ENCODE peak calls at places on chromosomes 4 and X, in six cellular contexts. One of them, this sample, is unnamed.

GRCh38 chr4:185122681-185123345 is 20.3 kb upstream of the SLC25A4 start:
- DNase-seq in posterior cingulate gyrus: no peak
- DNase-seq in K562: no peak
- DNase-seq in WERI-Rb-1: no peak
- DNase-seq in HCT116: no peak
- DNase-seq in type B pancreatic cell: no peak
- DNase-seq in this sample: no peak

GRCh38 chrX:107566603-107567262 is 61.6 kb upstream of the PRPS1 start:
- DNase-seq in WERI-Rb-1: no peak
- DNase-seq in type B pancreatic cell: no peak
- DNase-seq in K562: no peak
- DNase-seq in posterior cingulate gyrus: no peak
- DNase-seq in HCT116: no peak
- DNase-seq in this sample: no peak

GRCh38 chrX:29561417-29561816 is 653.9 kb upstream of the MAGEB2 start:
- DNase-seq in WERI-Rb-1: no peak
- DNase-seq in posterior cingulate gyrus: no peak
- DNase-seq in HCT116: no peak
- DNase-seq in type B pancreatic cell: no peak
- DNase-seq in K562: no peak
- DNase-seq in this sample: no peak

GRCh38 chr4:85968945-85969830 is 390.7 kb downstream of the MAPK10 start:
- DNase-seq in posterior cingulate gyrus: no peak
- DNase-seq in WERI-Rb-1: no peak
- DNase-seq in type B pancreatic cell: no peak
- DNase-seq in K562: no peak
- DNase-seq in HCT116: no peak
- DNase-seq in this sample: peak; percentile 2

GRCh38 chr4:53656421-53656981 is 65.2 kb upstream of the LNX1 start:
- DNase-seq in WERI-Rb-1: no peak
- DNase-seq in posterior cingulate gyrus: no peak
- DNase-seq in K562: no peak
- DNase-seq in type B pancreatic cell: no peak
- DNase-seq in HCT116: no peak
- DNase-seq in this sample: no peak

GRCh38 chrX:572490-573124 is 58.0 kb upstream of the SHOX start:
- DNase-seq in WERI-Rb-1: no peak
- DNase-seq in K562: no peak
- DNase-seq in HCT116: no peak
- DNase-seq in posterior cingulate gyrus: no peak
- DNase-seq in type B pancreatic cell: peak; percentile 37
- DNase-seq in this sample: no peak

GRCh38 chr4:7966281-7967062 is 26.8 kb upstream of the AFAP1 start:
- DNase-seq in K562: no peak
- DNase-seq in type B pancreatic cell: no peak
- DNase-seq in posterior cingulate gyrus: no peak
- DNase-seq in HCT116: no peak
- DNase-seq in WERI-Rb-1: no peak
- DNase-seq in this sample: no peak

GRCh38 chr4:54402880-54403503 is 173.9 kb downstream of the PDGFRA start:
- DNase-seq in WERI-Rb-1: no peak
- DNase-seq in posterior cingulate gyrus: no peak
- DNase-seq in type B pancreatic cell: no peak
- DNase-seq in HCT116: no peak
- DNase-seq in K562: no peak
- DNase-seq in this sample: no peak

GRCh38 chr4:83110222-83110945 is 4.1 kb downstream of the PLAC8 start:
- DNase-seq in K562: peak; percentile 13
- DNase-seq in posterior cingulate gyrus: peak; percentile 43
- DNase-seq in type B pancreatic cell: peak; percentile 87
- DNase-seq in HCT116: peak; percentile 40
- DNase-seq in WERI-Rb-1: peak; percentile 96
- DNase-seq in this sample: no peak

GRCh38 chrX:72495041-72495440 is 77.6 kb downstream of the HDAC8 start:
- DNase-seq in type B pancreatic cell: no peak
- DNase-seq in K562: no peak
- DNase-seq in HCT116: no peak
- DNase-seq in WERI-Rb-1: no peak
- DNase-seq in posterior cingulate gyrus: no peak
- DNase-seq in this sample: no peak

GRCh38 chrX:79266702-79267101 is 100.4 kb downstream of the ITM2A start:
- DNase-seq in WERI-Rb-1: no peak
- DNase-seq in type B pancreatic cell: no peak
- DNase-seq in HCT116: no peak
- DNase-seq in K562: no peak
- DNase-seq in posterior cingulate gyrus: no peak
- DNase-seq in this sample: no peak

GRCh38 chrX:123236868-123237267 is 52.8 kb downstream of the GRIA3 start:
- DNase-seq in WERI-Rb-1: no peak
- DNase-seq in type B pancreatic cell: no peak
- DNase-seq in HCT116: no peak
- DNase-seq in posterior cingulate gyrus: no peak
- DNase-seq in K562: no peak
- DNase-seq in this sample: no peak

GRCh38 chrX:65195621-65196020 is 219.4 kb upstream of the ZC4H2 start:
- DNase-seq in type B pancreatic cell: no peak
- DNase-seq in HCT116: no peak
- DNase-seq in posterior cingulate gyrus: no peak
- DNase-seq in WERI-Rb-1: no peak
- DNase-seq in K562: no peak
- DNase-seq in this sample: no peak

GRCh38 chr4:153318696-153319320 is 25.7 kb upstream of the MND1 start:
- DNase-seq in posterior cingulate gyrus: no peak
- DNase-seq in type B pancreatic cell: no peak
- DNase-seq in WERI-Rb-1: peak; percentile 42
- DNase-seq in HCT116: peak; percentile 39
- DNase-seq in K562: peak; percentile 22
- DNase-seq in this sample: peak; percentile 20

GRCh38 chr4:169345207-169345788 is 74.5 kb upstream of the SH3RF1 start:
- DNase-seq in type B pancreatic cell: no peak
- DNase-seq in K562: no peak
- DNase-seq in HCT116: peak; percentile 40
- DNase-seq in posterior cingulate gyrus: peak; percentile 15
- DNase-seq in WERI-Rb-1: no peak
- DNase-seq in this sample: no peak

GRCh38 chr4:113825272-113825671 is 63.7 kb upstream of the CAMK2D start:
- DNase-seq in WERI-Rb-1: no peak
- DNase-seq in type B pancreatic cell: no peak
- DNase-seq in posterior cingulate gyrus: no peak
- DNase-seq in K562: no peak
- DNase-seq in HCT116: no peak
- DNase-seq in this sample: no peak

GRCh38 chrX:30270639-30271038 is 23.7 kb downstream of the MAGEB1 start:
- DNase-seq in K562: no peak
- DNase-seq in HCT116: no peak
- DNase-seq in posterior cingulate gyrus: no peak
- DNase-seq in type B pancreatic cell: no peak
- DNase-seq in WERI-Rb-1: no peak
- DNase-seq in this sample: no peak

GRCh38 chr4:187128971-187129370 is 405.3 kb upstream of the FAT1 start:
- DNase-seq in HCT116: no peak
- DNase-seq in WERI-Rb-1: no peak
- DNase-seq in K562: no peak
- DNase-seq in posterior cingulate gyrus: no peak
- DNase-seq in type B pancreatic cell: no peak
- DNase-seq in this sample: no peak

GRCh38 chr4:47462799-47463234 is 685 bp downstream of the COMMD8 start:
- DNase-seq in WERI-Rb-1: no peak
- DNase-seq in K562: no peak
- DNase-seq in type B pancreatic cell: no peak
- DNase-seq in HCT116: no peak
- DNase-seq in posterior cingulate gyrus: no peak
- DNase-seq in this sample: no peak

GRCh38 chr4:16129336-16129735 is 45.5 kb upstream of the PROM1 start:
- DNase-seq in posterior cingulate gyrus: no peak
- DNase-seq in HCT116: no peak
- DNase-seq in WERI-Rb-1: no peak
- DNase-seq in type B pancreatic cell: no peak
- DNase-seq in K562: no peak
- DNase-seq in this sample: no peak

GRCh38 chr4:139782926-139783542 is 117.4 kb downstream of the MGST2 start:
- DNase-seq in HCT116: no peak
- DNase-seq in type B pancreatic cell: no peak
- DNase-seq in K562: no peak
- DNase-seq in WERI-Rb-1: no peak
- DNase-seq in posterior cingulate gyrus: no peak
- DNase-seq in this sample: no peak

GRCh38 chr4:54971474-54971950 is 153.9 kb downstream of the KDR start:
- DNase-seq in WERI-Rb-1: no peak
- DNase-seq in K562: peak; percentile 37
- DNase-seq in posterior cingulate gyrus: no peak
- DNase-seq in type B pancreatic cell: no peak
- DNase-seq in HCT116: peak; percentile 53
- DNase-seq in this sample: no peak

GRCh38 chr4:54271464-54271863 is 42.4 kb downstream of the PDGFRA start:
- DNase-seq in WERI-Rb-1: no peak
- DNase-seq in HCT116: no peak
- DNase-seq in K562: no peak
- DNase-seq in posterior cingulate gyrus: no peak
- DNase-seq in type B pancreatic cell: no peak
- DNase-seq in this sample: no peak

GRCh38 chrX:46333550-46333949 is 211.7 kb downstream of the ZNF674 start:
- DNase-seq in HCT116: no peak
- DNase-seq in type B pancreatic cell: no peak
- DNase-seq in K562: no peak
- DNase-seq in WERI-Rb-1: no peak
- DNase-seq in posterior cingulate gyrus: no peak
- DNase-seq in this sample: no peak

GRCh38 chrX:53089224-53089842 is 4.6 kb upstream of the KANTR start:
- DNase-seq in K562: peak; percentile 47
- DNase-seq in WERI-Rb-1: peak; percentile 47
- DNase-seq in type B pancreatic cell: peak; percentile 66
- DNase-seq in HCT116: peak; percentile 34
- DNase-seq in posterior cingulate gyrus: no peak
- DNase-seq in this sample: no peak

GRCh38 chr4:89064848-89065247 is 7.9 kb upstream of the FAM13A start:
- DNase-seq in HCT116: no peak
- DNase-seq in posterior cingulate gyrus: no peak
- DNase-seq in WERI-Rb-1: no peak
- DNase-seq in K562: no peak
- DNase-seq in type B pancreatic cell: no peak
- DNase-seq in this sample: no peak

GRCh38 chr4:89509708-89510269 is 202.2 kb upstream of the GPRIN3 start:
- DNase-seq in WERI-Rb-1: no peak
- DNase-seq in K562: no peak
- DNase-seq in posterior cingulate gyrus: no peak
- DNase-seq in type B pancreatic cell: no peak
- DNase-seq in HCT116: no peak
- DNase-seq in this sample: no peak

GRCh38 chrX:9390693-9391368 is 74.0 kb upstream of the TBL1X start:
- DNase-seq in WERI-Rb-1: no peak
- DNase-seq in HCT116: no peak
- DNase-seq in K562: no peak
- DNase-seq in type B pancreatic cell: no peak
- DNase-seq in posterior cingulate gyrus: no peak
- DNase-seq in this sample: no peak

GRCh38 chr4:56311299-56311975 is 75.9 kb downstream of the AASDH start:
- DNase-seq in HCT116: no peak
- DNase-seq in K562: no peak
- DNase-seq in WERI-Rb-1: no peak
- DNase-seq in posterior cingulate gyrus: no peak
- DNase-seq in type B pancreatic cell: no peak
- DNase-seq in this sample: no peak